ENCODE peak calls at places on chromosomes 7 and 10, in six cellular contexts. U, N, A, T, R and B are unnamed samples.

GRCh38 chr10:75771606-75772005 is 340.2 kb downstream of the LRMDA start:
- DNase-seq in U (no peak), N (no peak), A (no peak), T (no peak), R (no peak), B (no peak)

GRCh38 chr10:102777696-102778530 is 34.2 kb downstream of the WBP1L start:
- DNase-seq in U (no peak), N (no peak), A (no peak), T (no peak), R (no peak), B (no peak)

GRCh38 chr10:47379901-47380300 is 4.2 kb downstream of the ZNF488 start:
- DNase-seq in U (no peak), N (no peak), A (no peak), T (no peak), R (no peak), B (no peak)

GRCh38 chr10:48496831-48497792 is 107.8 kb downstream of the ARHGAP22 start:
- DNase-seq in U (no peak), N (peak), A (peak), T (no peak), R (peak), B (peak)

GRCh38 chr10:34104829-34105572 is 710.1 kb downstream of the PARD3 start:
- DNase-seq in U (no peak), N (no peak), A (no peak), T (no peak), R (no peak), B (no peak)

GRCh38 chr10:129972145-129972965 is 8.3 kb upstream of the EBF3 start:
- DNase-seq in U (no peak), N (no peak), A (no peak), T (no peak), R (peak), B (peak)

GRCh38 chr10:103761075-103761920 is 94.1 kb downstream of the SH3PXD2A start:
- DNase-seq in U (no peak), N (no peak), A (no peak), T (no peak), R (no peak), B (peak)

GRCh38 chr10:28072573-28072972 is 73.7 kb upstream of the ODAD2 start:
- DNase-seq in U (no peak), N (no peak), A (no peak), T (no peak), R (peak), B (no peak)

GRCh38 chr10:98285416-98285815 is 17.4 kb upstream of the LOXL4 start:
- DNase-seq in U (no peak), N (no peak), A (no peak), T (no peak), R (no peak), B (no peak)

GRCh38 chr10:103649654-103650423 is 156.3 kb downstream of the NEURL1 start:
- DNase-seq in U (no peak), N (no peak), A (no peak), T (no peak), R (no peak), B (no peak)

GRCh38 chr10:112283100-112283499 is at the start of gene TECTB:
- DNase-seq in U (no peak), N (no peak), A (no peak), T (no peak), R (no peak), B (no peak)

GRCh38 chr10:1187151-1187854 is 131.1 kb downstream of the WDR37 start:
- DNase-seq in U (no peak), N (no peak), A (no peak), T (no peak), R (no peak), B (no peak)

GRCh38 chr10:17113346-17113745 is 16.3 kb downstream of the CUBN start:
- DNase-seq in U (no peak), N (no peak), A (no peak), T (no peak), R (no peak), B (no peak)

GRCh38 chr7:32290015-32290414 is 200.2 kb downstream of the LSM5 start:
- DNase-seq in U (no peak), N (no peak), A (no peak), T (no peak), R (no peak), B (no peak)

GRCh38 chr10:99926925-99927718 is 82.6 kb downstream of the DNMBP start:
- DNase-seq in U (no peak), N (no peak), A (no peak), T (no peak), R (peak), B (peak)

GRCh38 chr7:18151419-18151818 is 123.8 kb upstream of the PRPS1L1 start:
- DNase-seq in U (no peak), N (no peak), A (no peak), T (no peak), R (no peak), B (no peak)

GRCh38 chr10:64528294-64529002 is 1007.2 kb downstream of the REEP3 start:
- DNase-seq in U (no peak), N (no peak), A (no peak), T (no peak), R (no peak), B (no peak)

GRCh38 chr10:78578929-78579328 is 489.8 kb upstream of the ZMIZ1 start:
- DNase-seq in U (no peak), N (no peak), A (no peak), T (no peak), R (no peak), B (no peak)

GRCh38 chr7:36946401-36946739 is 222.1 kb upstream of the AOAH start:
- DNase-seq in U (no peak), N (no peak), A (no peak), T (no peak), R (no peak), B (no peak)

GRCh38 chr10:46992794-46993552 is 81.7 kb downstream of the PTPN20 start:
- DNase-seq in U (peak), N (peak), A (peak), T (no peak), R (peak), B (peak)

GRCh38 chr7:115775981-115776380 is 254.6 kb downstream of the TFEC start:
- DNase-seq in U (no peak), N (no peak), A (no peak), T (no peak), R (no peak), B (no peak)

GRCh38 chr7:114629762-114630161 is 215.1 kb downstream of the FOXP2 start:
- DNase-seq in U (no peak), N (no peak), A (no peak), T (no peak), R (no peak), B (no peak)

GRCh38 chr7:114630186-114630824 is 215.7 kb downstream of the FOXP2 start:
- DNase-seq in U (no peak), N (no peak), A (no peak), T (no peak), R (no peak), B (no peak)

GRCh38 chr7:114631249-114631822 is 216.7 kb downstream of the FOXP2 start:
- DNase-seq in U (no peak), N (no peak), A (no peak), T (no peak), R (no peak), B (no peak)

GRCh38 chr7:114627231-114627630 is 212.6 kb downstream of the FOXP2 start:
- DNase-seq in U (no peak), N (no peak), A (no peak), T (no peak), R (no peak), B (no peak)

GRCh38 chr7:114628362-114628761 is 213.7 kb downstream of the FOXP2 start:
- DNase-seq in U (no peak), N (no peak), A (no peak), T (no peak), R (no peak), B (no peak)
- H3K4me3 ChIP-seq in U (no peak), N (no peak), A (no peak), T (no peak), R (no peak), B (no peak)

GRCh38 chr7:78765985-78766729 is 687.3 kb downstream of the MAGI2 start:
- DNase-seq in U (no peak), N (no peak), A (no peak), T (no peak), R (peak), B (no peak)

GRCh38 chr7:78770422-78771410 is 682.8 kb downstream of the MAGI2 start:
- DNase-seq in U (peak), N (no peak), A (no peak), T (no peak), R (peak), B (no peak)

GRCh38 chr7:78769551-78770101 is 683.8 kb downstream of the MAGI2 start:
- DNase-seq in U (no peak), N (no peak), A (no peak), T (no peak), R (no peak), B (no peak)

GRCh38 chr7:78764571-78764970 is 688.9 kb downstream of the MAGI2 start:
- DNase-seq in U (no peak), N (no peak), A (no peak), T (no peak), R (no peak), B (no peak)

DNA sequence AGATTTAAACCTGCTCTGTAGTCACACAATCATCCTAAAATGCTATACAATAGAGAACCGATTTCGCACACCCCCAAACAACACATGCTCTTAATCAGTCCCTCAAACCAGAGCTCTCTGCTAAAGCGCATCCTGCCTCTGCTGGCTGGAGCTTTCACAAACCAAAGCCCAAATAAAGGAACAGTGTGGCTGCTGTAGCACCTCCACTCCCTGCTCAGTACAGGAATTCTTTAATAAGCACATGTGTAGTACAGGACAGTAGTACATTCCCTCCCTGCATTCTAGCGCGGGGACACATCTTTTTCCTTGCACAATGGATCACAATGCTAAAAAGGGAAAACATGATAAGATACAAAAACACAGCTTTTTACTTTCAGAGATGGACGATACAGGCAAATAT is 684.6 kb downstream of the MAGI2 start:
- DNase-seq in U (no peak), N (no peak), A (no peak), T (no peak), R (peak), B (peak)
- H3K4me3 ChIP-seq in U (no peak), N (peak), A (peak), T (peak), R (peak), B (peak)

GRCh38 chr7:44323381-44324203 is 1.8 kb downstream of the CAMK2B start:
- DNase-seq in U (no peak), N (no peak), A (no peak), T (no peak), R (no peak), B (no peak)
- H3K4me3 ChIP-seq in U (no peak), N (no peak), A (no peak), T (no peak), R (no peak), B (no peak)

DNA sequence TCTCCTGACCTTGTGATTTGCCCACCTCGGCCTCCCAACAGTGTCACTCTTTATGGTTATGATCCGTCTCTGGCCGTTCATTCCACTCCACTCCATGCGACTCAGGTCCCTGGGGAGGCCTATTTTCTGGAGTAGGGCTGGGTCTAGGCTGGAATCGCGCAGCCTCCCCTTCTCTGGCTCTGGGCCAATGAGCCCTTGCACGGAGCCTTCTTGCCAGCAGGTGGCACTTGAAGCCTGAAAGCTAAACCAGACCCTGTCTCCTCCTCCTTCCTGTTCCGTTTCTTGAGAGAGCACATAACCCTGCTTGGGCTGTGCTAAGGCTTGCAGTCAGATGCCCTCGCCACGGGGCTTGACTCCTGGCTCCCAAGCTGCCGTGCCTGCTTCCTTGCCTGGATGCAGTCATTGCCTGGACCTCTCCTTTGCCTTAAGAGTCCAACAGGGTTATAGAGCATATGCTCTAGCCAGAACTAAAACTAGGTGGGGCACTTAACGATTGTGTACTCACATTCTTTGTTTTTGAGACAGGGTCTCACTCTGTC is 9.6 kb upstream of the DNAJB12 start:
- DNase-seq in U (peak), N (peak), A (peak), T (peak), R (peak), B (peak)
- H3K4me3 ChIP-seq in U (no peak), N (no peak), A (no peak), T (no peak), R (no peak), B (no peak)

GRCh38 chr7:107047902-107048782 is 3.6 kb downstream of the PRKAR2B start:
- DNase-seq in U (no peak), N (no peak), A (no peak), T (no peak), R (peak), B (no peak)

GRCh38 chr7:107051376-107051775 is 6.9 kb downstream of the PRKAR2B start:
- DNase-seq in U (no peak), N (peak), A (no peak), T (no peak), R (peak), B (no peak)

GRCh38 chr7:107049480-107049879 is 5.0 kb downstream of the PRKAR2B start:
- DNase-seq in U (no peak), N (no peak), A (no peak), T (no peak), R (no peak), B (no peak)

GRCh38 chr7:107048783-107049418 is 4.4 kb downstream of the PRKAR2B start:
- DNase-seq in U (no peak), N (no peak), A (no peak), T (no peak), R (peak), B (no peak)

DNA sequence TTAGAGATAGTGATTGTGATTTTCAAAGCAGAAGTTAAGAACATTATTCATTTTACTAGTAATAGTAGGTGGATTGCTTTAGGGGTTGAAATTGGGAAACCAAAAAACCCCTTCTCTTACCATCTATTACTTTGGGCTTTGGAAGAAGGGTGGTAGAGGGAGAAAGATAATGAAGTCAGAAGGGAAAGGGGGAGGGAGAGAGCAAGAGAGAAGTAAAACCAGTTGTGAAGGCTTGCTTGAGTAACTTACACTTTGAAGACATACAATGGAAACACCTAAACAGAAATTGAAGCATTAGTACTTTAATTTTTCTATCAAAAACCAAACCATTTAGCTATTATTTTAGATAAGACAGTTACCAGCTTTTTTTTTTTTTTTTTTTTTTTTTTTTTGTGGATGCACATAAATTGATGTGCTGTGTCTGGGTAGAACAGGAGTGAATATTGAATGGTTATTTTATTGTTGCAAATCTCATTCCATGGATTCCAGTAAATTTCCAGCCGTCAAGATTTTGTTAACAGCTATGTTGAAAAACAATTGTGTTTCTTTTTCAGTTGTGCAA is 5.5 kb downstream of the PRKAR2B start:
- DNase-seq in U (no peak), N (no peak), A (no peak), T (no peak), R (no peak), B (no peak)
- H3K4me3 ChIP-seq in U (no peak), N (no peak), A (no peak), T (no peak), R (no peak), B (no peak)

GRCh38 chr7:130849604-130850003 is 115.6 kb upstream of the KLF14 start:
- DNase-seq in U (no peak), N (no peak), A (no peak), T (no peak), R (peak), B (no peak)

GRCh38 chr7:130843703-130844102 is 109.7 kb upstream of the KLF14 start:
- DNase-seq in U (no peak), N (no peak), A (no peak), T (no peak), R (no peak), B (no peak)

GRCh38 chr7:130844811-130845580 is 111.0 kb upstream of the KLF14 start:
- DNase-seq in U (no peak), N (no peak), A (no peak), T (no peak), R (peak), B (no peak)

GRCh38 chr7:130841416-130841815 is 107.4 kb upstream of the KLF14 start:
- DNase-seq in U (no peak), N (no peak), A (no peak), T (no peak), R (no peak), B (no peak)

DNA sequence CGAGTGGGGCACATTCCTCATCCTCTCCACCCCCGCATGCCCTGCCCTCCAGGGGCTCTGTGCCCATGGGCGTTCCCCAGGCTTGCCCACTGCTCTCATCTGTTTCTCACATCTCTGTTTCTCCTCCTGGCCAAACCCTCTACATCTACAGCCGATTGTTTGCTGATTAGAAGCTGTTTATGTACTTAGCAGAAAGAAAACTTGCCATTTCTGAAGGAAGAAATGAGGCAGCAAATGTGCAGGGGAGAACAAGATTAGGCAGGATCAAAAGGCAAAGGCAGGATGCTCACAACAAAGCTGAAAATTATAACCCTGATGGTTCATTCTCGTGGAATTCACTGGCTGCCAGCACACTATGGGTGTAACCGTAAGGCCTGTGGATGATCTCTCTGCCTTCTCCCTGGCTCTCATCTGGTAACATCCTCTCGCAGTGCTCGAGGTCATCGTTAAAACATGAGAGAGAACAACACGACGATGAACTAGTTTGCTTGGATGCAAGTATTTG is 111.6 kb upstream of the KLF14 start:
- DNase-seq in U (no peak), N (peak), A (peak), T (no peak), R (peak), B (peak)
- H3K4me3 ChIP-seq in U (no peak), N (peak), A (no peak), T (no peak), R (peak), B (no peak)

GRCh38 chr10:114157912-114158311 is 16.1 kb downstream of the CCDC186 start:
- DNase-seq in U (no peak), N (no peak), A (no peak), T (no peak), R (no peak), B (no peak)
- H3K4me3 ChIP-seq in U (no peak), N (no peak), A (no peak), T (no peak), R (no peak), B (no peak)

GRCh38 chr10:128912568-128913311 is 554.3 kb upstream of the MGMT start:
- DNase-seq in U (peak), N (no peak), A (no peak), T (no peak), R (no peak), B (no peak)
- H3K4me3 ChIP-seq in U (peak), N (no peak), A (no peak), T (no peak), R (no peak), B (no peak)

GRCh38 chr7:164882-165660 is 27.3 kb upstream of the FAM20C start:
- DNase-seq in U (no peak), N (no peak), A (no peak), T (no peak), R (no peak), B (no peak)

GRCh38 chr7:167087-167855 is 25.1 kb upstream of the FAM20C start:
- DNase-seq in U (no peak), N (no peak), A (no peak), T (no peak), R (no peak), B (no peak)

GRCh38 chr7:167976-168791 is 24.2 kb upstream of the FAM20C start:
- DNase-seq in U (no peak), N (no peak), A (no peak), T (no peak), R (no peak), B (no peak)

GRCh38 chr7:165661-166369 is 26.6 kb upstream of the FAM20C start:
- DNase-seq in U (no peak), N (no peak), A (no peak), T (no peak), R (no peak), B (peak)

GRCh38 chr7:166370-167060 is 25.9 kb upstream of the FAM20C start:
- DNase-seq in U (no peak), N (no peak), A (no peak), T (no peak), R (peak), B (no peak)
- H3K4me3 ChIP-seq in U (no peak), N (no peak), A (no peak), T (no peak), R (no peak), B (no peak)

GRCh38 chr10:14008648-14009072 is 322.1 kb downstream of the FRMD4A start:
- DNase-seq in U (no peak), N (no peak), A (no peak), T (no peak), R (peak), B (no peak)
- H3K4me3 ChIP-seq in U (no peak), N (peak), A (no peak), T (peak), R (peak), B (no peak)